ENCODE peak calls at places on chromosome 3, in ten cellular contexts. One of them, this sample, is unnamed.

GRCh38 chr3:129315386-129315991 is 36.8 kb downstream of the HMCES start:
- DNase-seq in foreskin fibroblast: peak
- DNase-seq in lower leg skin: no peak
- DNase-seq in cardiac fibroblast: peak
- DNase-seq in PC-9: peak
- DNase-seq in body of pancreas: peak
- DNase-seq in tibial nerve: no peak
- DNase-seq in OCI-LY7: peak
- DNase-seq in fibroblast of pulmonary artery: peak
- DNase-seq in cardiac muscle cell: peak
- DNase-seq in this sample: peak

GRCh38 chr3:72274511-72275295 is 489.8 kb upstream of the PROK2 start:
- DNase-seq in fibroblast of pulmonary artery: peak
- DNase-seq in OCI-LY7: peak
- DNase-seq in cardiac muscle cell: no peak
- DNase-seq in tibial nerve: peak
- DNase-seq in body of pancreas: peak
- DNase-seq in cardiac fibroblast: peak
- DNase-seq in foreskin fibroblast: peak
- DNase-seq in lower leg skin: peak
- DNase-seq in PC-9: no peak
- DNase-seq in this sample: peak

GRCh38 chr3:112582242-112582874 is 20.5 kb downstream of the SLC35A5 start:
- DNase-seq in body of pancreas: no peak
- DNase-seq in OCI-LY7: peak
- DNase-seq in foreskin fibroblast: peak
- DNase-seq in tibial nerve: no peak
- DNase-seq in cardiac fibroblast: peak
- DNase-seq in PC-9: peak
- DNase-seq in cardiac muscle cell: peak
- DNase-seq in fibroblast of pulmonary artery: peak
- DNase-seq in lower leg skin: no peak
- DNase-seq in this sample: peak

GRCh38 chr3:77599948-77600347 is 560.0 kb downstream of the ROBO2 start:
- DNase-seq in foreskin fibroblast: no peak
- DNase-seq in OCI-LY7: no peak
- DNase-seq in body of pancreas: no peak
- DNase-seq in cardiac fibroblast: no peak
- DNase-seq in tibial nerve: no peak
- DNase-seq in PC-9: no peak
- DNase-seq in lower leg skin: no peak
- DNase-seq in cardiac muscle cell: no peak
- DNase-seq in fibroblast of pulmonary artery: no peak
- DNase-seq in this sample: no peak

GRCh38 chr3:149207475-149207874 is 14.2 kb downstream of the CP start:
- DNase-seq in foreskin fibroblast: no peak
- DNase-seq in fibroblast of pulmonary artery: no peak
- DNase-seq in body of pancreas: no peak
- DNase-seq in lower leg skin: no peak
- DNase-seq in PC-9: no peak
- DNase-seq in OCI-LY7: no peak
- DNase-seq in cardiac fibroblast: no peak
- DNase-seq in cardiac muscle cell: no peak
- DNase-seq in tibial nerve: no peak
- DNase-seq in this sample: no peak

GRCh38 chr3:102741105-102741504 is 306.3 kb downstream of the ZPLD1 start:
- DNase-seq in OCI-LY7: no peak
- DNase-seq in cardiac fibroblast: no peak
- DNase-seq in body of pancreas: no peak
- DNase-seq in PC-9: no peak
- DNase-seq in lower leg skin: no peak
- DNase-seq in foreskin fibroblast: no peak
- DNase-seq in cardiac muscle cell: peak
- DNase-seq in tibial nerve: no peak
- DNase-seq in fibroblast of pulmonary artery: no peak
- DNase-seq in this sample: no peak

GRCh38 chr3:8851703-8852102 is 82.3 kb upstream of the OXTR start:
- DNase-seq in body of pancreas: no peak
- DNase-seq in cardiac muscle cell: no peak
- DNase-seq in PC-9: peak
- DNase-seq in lower leg skin: no peak
- DNase-seq in OCI-LY7: no peak
- DNase-seq in tibial nerve: no peak
- DNase-seq in cardiac fibroblast: peak
- DNase-seq in fibroblast of pulmonary artery: peak
- DNase-seq in foreskin fibroblast: peak
- DNase-seq in this sample: peak

GRCh38 chr3:81442758-81443456 is 318.5 kb downstream of the GBE1 start:
- DNase-seq in OCI-LY7: no peak
- DNase-seq in tibial nerve: no peak
- DNase-seq in body of pancreas: no peak
- DNase-seq in cardiac fibroblast: no peak
- DNase-seq in PC-9: no peak
- DNase-seq in fibroblast of pulmonary artery: no peak
- DNase-seq in lower leg skin: no peak
- DNase-seq in cardiac muscle cell: no peak
- DNase-seq in foreskin fibroblast: no peak
- DNase-seq in this sample: no peak

GRCh38 chr3:44065741-44066140 is 175.9 kb upstream of the TOPAZ1 start:
- DNase-seq in PC-9: no peak
- DNase-seq in tibial nerve: no peak
- DNase-seq in fibroblast of pulmonary artery: no peak
- DNase-seq in OCI-LY7: no peak
- DNase-seq in cardiac fibroblast: no peak
- DNase-seq in lower leg skin: peak
- DNase-seq in body of pancreas: no peak
- DNase-seq in foreskin fibroblast: no peak
- DNase-seq in cardiac muscle cell: peak
- DNase-seq in this sample: no peak
- TF ChIP-seq CTCF in PC-9: no peak
- TF ChIP-seq CTCF in tibial nerve: no peak
- TF ChIP-seq CTCF in fibroblast of pulmonary artery: no peak
- TF ChIP-seq CTCF in OCI-LY7: no peak
- TF ChIP-seq CTCF in cardiac fibroblast: peak
- TF ChIP-seq CTCF in lower leg skin: no peak
- TF ChIP-seq CTCF in body of pancreas: no peak
- TF ChIP-seq CTCF in foreskin fibroblast: no peak
- TF ChIP-seq CTCF in cardiac muscle cell: no peak
- TF ChIP-seq CTCF in this sample: peak

GRCh38 chr3:134462236-134463059 is 23.3 kb downstream of the ANAPC13 start:
- DNase-seq in cardiac muscle cell: no peak
- DNase-seq in PC-9: no peak
- DNase-seq in foreskin fibroblast: no peak
- DNase-seq in lower leg skin: no peak
- DNase-seq in tibial nerve: no peak
- DNase-seq in fibroblast of pulmonary artery: peak
- DNase-seq in cardiac fibroblast: peak
- DNase-seq in body of pancreas: no peak
- DNase-seq in OCI-LY7: no peak
- DNase-seq in this sample: peak

GRCh38 chr3:134460965-134461364 is 24.8 kb downstream of the ANAPC13 start:
- DNase-seq in cardiac fibroblast: peak
- DNase-seq in cardiac muscle cell: no peak
- DNase-seq in body of pancreas: no peak
- DNase-seq in foreskin fibroblast: peak
- DNase-seq in OCI-LY7: no peak
- DNase-seq in lower leg skin: no peak
- DNase-seq in fibroblast of pulmonary artery: peak
- DNase-seq in PC-9: no peak
- DNase-seq in tibial nerve: no peak
- DNase-seq in this sample: peak

GRCh38 chr3:134466366-134466765 is 19.4 kb downstream of the ANAPC13 start:
- DNase-seq in cardiac muscle cell: no peak
- DNase-seq in PC-9: no peak
- DNase-seq in tibial nerve: no peak
- DNase-seq in body of pancreas: no peak
- DNase-seq in foreskin fibroblast: no peak
- DNase-seq in cardiac fibroblast: no peak
- DNase-seq in lower leg skin: no peak
- DNase-seq in OCI-LY7: no peak
- DNase-seq in fibroblast of pulmonary artery: no peak
- DNase-seq in this sample: peak

GRCh38 chr3:134464693-134465385 is 20.9 kb downstream of the ANAPC13 start:
- DNase-seq in cardiac muscle cell: no peak
- DNase-seq in lower leg skin: no peak
- DNase-seq in body of pancreas: no peak
- DNase-seq in PC-9: no peak
- DNase-seq in OCI-LY7: no peak
- DNase-seq in fibroblast of pulmonary artery: no peak
- DNase-seq in cardiac fibroblast: no peak
- DNase-seq in foreskin fibroblast: no peak
- DNase-seq in tibial nerve: no peak
- DNase-seq in this sample: peak

DNA sequence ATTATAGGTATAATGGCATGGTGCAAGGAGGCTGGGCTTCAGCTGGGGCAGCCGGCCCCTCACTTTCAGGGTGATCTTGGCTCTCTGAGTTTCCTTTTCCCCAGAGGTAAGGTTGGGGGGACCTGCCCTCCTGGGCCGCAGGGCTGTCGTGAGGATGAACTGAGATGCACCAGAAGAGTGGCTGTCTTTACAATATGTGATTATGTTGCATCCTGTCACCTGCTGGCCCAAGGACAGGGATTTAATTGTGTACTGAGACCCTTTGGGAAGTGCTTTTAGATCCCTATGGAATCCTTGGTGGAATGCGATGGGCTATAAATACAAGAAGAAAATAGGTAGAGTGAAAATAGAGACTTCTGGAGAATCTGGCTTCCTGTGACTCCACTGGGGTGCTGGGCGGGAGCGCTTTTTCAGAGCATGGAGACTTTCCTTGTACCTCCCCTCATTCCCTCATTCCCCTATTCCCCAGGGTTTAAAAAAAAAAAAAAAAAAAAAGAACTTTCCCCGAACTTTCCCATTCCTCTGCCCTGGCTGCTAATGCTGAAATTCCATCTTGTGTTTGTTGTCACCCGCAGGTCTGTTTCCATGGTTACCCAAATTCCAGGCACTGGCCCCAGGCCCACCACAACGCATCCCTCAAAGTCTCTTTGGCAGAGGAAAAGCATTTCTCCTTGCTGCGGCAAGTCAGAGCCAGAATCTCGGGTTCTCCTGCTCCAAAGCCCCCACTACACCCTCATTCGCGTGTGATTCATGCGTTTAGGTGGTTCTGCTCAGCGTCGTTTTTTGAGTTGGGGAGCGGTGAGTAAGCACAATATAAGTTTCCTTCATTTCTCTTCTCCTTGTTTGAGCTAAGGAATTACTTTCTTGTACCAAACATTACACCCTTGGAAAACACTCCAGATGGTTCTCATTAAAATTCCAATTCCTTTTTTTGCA is 21.8 kb downstream of the ANAPC13 start:
- DNase-seq in tibial nerve: peak
- DNase-seq in cardiac fibroblast: peak
- DNase-seq in cardiac muscle cell: no peak
- DNase-seq in body of pancreas: peak
- DNase-seq in OCI-LY7: no peak
- DNase-seq in fibroblast of pulmonary artery: peak
- DNase-seq in lower leg skin: peak
- DNase-seq in PC-9: no peak
- DNase-seq in foreskin fibroblast: peak
- DNase-seq in this sample: peak
- H3K4me3 ChIP-seq in tibial nerve: peak
- H3K4me3 ChIP-seq in cardiac fibroblast: peak
- H3K4me3 ChIP-seq in cardiac muscle cell: no peak
- H3K4me3 ChIP-seq in body of pancreas: no peak
- H3K4me3 ChIP-seq in OCI-LY7: no peak
- H3K4me3 ChIP-seq in fibroblast of pulmonary artery: no peak
- H3K4me3 ChIP-seq in lower leg skin: no peak
- H3K4me3 ChIP-seq in PC-9: no peak
- H3K4me3 ChIP-seq in foreskin fibroblast: no peak
- H3K4me3 ChIP-seq in this sample: peak

GRCh38 chr3:170539886-170540285 is 46.0 kb downstream of the SLC7A14 start:
- DNase-seq in tibial nerve: no peak
- DNase-seq in fibroblast of pulmonary artery: no peak
- DNase-seq in cardiac fibroblast: peak
- DNase-seq in PC-9: no peak
- DNase-seq in body of pancreas: no peak
- DNase-seq in OCI-LY7: no peak
- DNase-seq in foreskin fibroblast: no peak
- DNase-seq in cardiac muscle cell: no peak
- DNase-seq in lower leg skin: no peak
- DNase-seq in this sample: no peak

GRCh38 chr3:170536712-170537111 is 49.2 kb downstream of the SLC7A14 start:
- DNase-seq in OCI-LY7: no peak
- DNase-seq in PC-9: no peak
- DNase-seq in body of pancreas: no peak
- DNase-seq in cardiac muscle cell: no peak
- DNase-seq in cardiac fibroblast: no peak
- DNase-seq in foreskin fibroblast: no peak
- DNase-seq in tibial nerve: no peak
- DNase-seq in fibroblast of pulmonary artery: no peak
- DNase-seq in lower leg skin: no peak
- DNase-seq in this sample: no peak

DNA sequence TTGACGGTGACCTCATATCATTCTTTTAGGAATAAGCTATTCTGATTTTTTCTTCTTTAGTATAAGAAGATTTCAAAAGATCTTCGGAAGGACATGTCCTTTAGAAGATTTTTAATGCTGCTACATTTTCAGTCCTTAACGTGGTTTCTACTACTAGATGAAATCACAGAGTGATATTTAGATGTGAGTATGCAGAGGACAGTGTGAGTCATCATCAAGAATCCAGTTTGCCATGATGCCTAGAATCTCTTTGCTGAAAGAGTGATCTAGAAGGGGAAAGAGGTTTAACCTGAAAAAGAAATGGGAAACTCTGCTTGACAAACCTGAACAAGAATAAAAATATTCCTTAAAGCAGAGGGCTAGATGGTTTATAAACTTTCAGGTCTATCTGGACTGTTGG is 43.2 kb downstream of the SLC7A14 start:
- DNase-seq in cardiac fibroblast: peak
- DNase-seq in body of pancreas: no peak
- DNase-seq in fibroblast of pulmonary artery: no peak
- DNase-seq in tibial nerve: no peak
- DNase-seq in foreskin fibroblast: no peak
- DNase-seq in PC-9: no peak
- DNase-seq in cardiac muscle cell: no peak
- DNase-seq in lower leg skin: no peak
- DNase-seq in OCI-LY7: no peak
- DNase-seq in this sample: peak
- TF ChIP-seq CTCF in cardiac fibroblast: no peak
- TF ChIP-seq CTCF in body of pancreas: no peak
- TF ChIP-seq CTCF in fibroblast of pulmonary artery: no peak
- TF ChIP-seq CTCF in tibial nerve: no peak
- TF ChIP-seq CTCF in foreskin fibroblast: no peak
- TF ChIP-seq CTCF in PC-9: no peak
- TF ChIP-seq CTCF in cardiac muscle cell: no peak
- TF ChIP-seq CTCF in lower leg skin: no peak
- TF ChIP-seq CTCF in OCI-LY7: no peak
- TF ChIP-seq CTCF in this sample: no peak

GRCh38 chr3:120180731-120181412 is 86.6 kb upstream of the GSK3B start:
- DNase-seq in PC-9: no peak
- DNase-seq in cardiac muscle cell: no peak
- DNase-seq in body of pancreas: no peak
- DNase-seq in foreskin fibroblast: no peak
- DNase-seq in OCI-LY7: no peak
- DNase-seq in fibroblast of pulmonary artery: no peak
- DNase-seq in tibial nerve: no peak
- DNase-seq in cardiac fibroblast: no peak
- DNase-seq in lower leg skin: no peak
- DNase-seq in this sample: no peak

GRCh38 chr3:120174811-120175210 is 80.6 kb upstream of the GSK3B start:
- DNase-seq in PC-9: no peak
- DNase-seq in body of pancreas: no peak
- DNase-seq in cardiac muscle cell: no peak
- DNase-seq in fibroblast of pulmonary artery: no peak
- DNase-seq in lower leg skin: no peak
- DNase-seq in foreskin fibroblast: no peak
- DNase-seq in tibial nerve: no peak
- DNase-seq in OCI-LY7: no peak
- DNase-seq in cardiac fibroblast: no peak
- DNase-seq in this sample: no peak

GRCh38 chr3:120177907-120178306 is 83.7 kb upstream of the GSK3B start:
- DNase-seq in PC-9: no peak
- DNase-seq in lower leg skin: no peak
- DNase-seq in fibroblast of pulmonary artery: peak
- DNase-seq in foreskin fibroblast: no peak
- DNase-seq in cardiac fibroblast: peak
- DNase-seq in tibial nerve: no peak
- DNase-seq in cardiac muscle cell: no peak
- DNase-seq in body of pancreas: no peak
- DNase-seq in OCI-LY7: no peak
- DNase-seq in this sample: no peak

GRCh38 chr3:120173056-120173675 is 78.9 kb upstream of the GSK3B start:
- DNase-seq in body of pancreas: no peak
- DNase-seq in OCI-LY7: no peak
- DNase-seq in PC-9: no peak
- DNase-seq in cardiac fibroblast: peak
- DNase-seq in cardiac muscle cell: no peak
- DNase-seq in foreskin fibroblast: no peak
- DNase-seq in lower leg skin: no peak
- DNase-seq in tibial nerve: no peak
- DNase-seq in fibroblast of pulmonary artery: no peak
- DNase-seq in this sample: no peak

DNA sequence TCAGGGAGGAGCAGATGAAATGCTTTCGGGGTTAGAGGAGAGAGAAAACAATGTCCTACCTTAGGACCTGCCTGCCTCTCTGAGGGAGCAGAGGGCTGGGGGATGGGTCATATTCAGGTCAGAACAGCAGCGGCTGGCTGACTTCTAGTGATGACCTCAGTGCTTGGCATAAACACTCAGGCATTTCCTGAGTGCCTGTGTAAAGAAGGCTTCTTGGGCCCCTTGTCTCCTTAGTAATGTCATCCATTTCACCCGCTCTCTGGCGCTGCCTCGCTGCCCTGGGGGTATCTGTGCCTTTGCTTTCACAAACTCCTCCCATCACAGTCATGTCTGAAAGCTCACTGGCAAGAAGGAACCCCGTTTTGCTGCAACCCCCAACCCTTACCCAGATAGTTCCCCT is 82.9 kb upstream of the GSK3B start:
- DNase-seq in fibroblast of pulmonary artery: peak
- DNase-seq in cardiac fibroblast: peak
- DNase-seq in tibial nerve: no peak
- DNase-seq in body of pancreas: peak
- DNase-seq in OCI-LY7: no peak
- DNase-seq in lower leg skin: no peak
- DNase-seq in foreskin fibroblast: peak
- DNase-seq in cardiac muscle cell: peak
- DNase-seq in PC-9: peak
- DNase-seq in this sample: peak
- H3K4me3 ChIP-seq in fibroblast of pulmonary artery: peak
- H3K4me3 ChIP-seq in cardiac fibroblast: peak
- H3K4me3 ChIP-seq in tibial nerve: no peak
- H3K4me3 ChIP-seq in body of pancreas: no peak
- H3K4me3 ChIP-seq in OCI-LY7: no peak
- H3K4me3 ChIP-seq in lower leg skin: no peak
- H3K4me3 ChIP-seq in foreskin fibroblast: no peak
- H3K4me3 ChIP-seq in cardiac muscle cell: no peak
- H3K4me3 ChIP-seq in PC-9: peak
- H3K4me3 ChIP-seq in this sample: peak